ENCODE peak calls at places on chromosomes 5 and 9, in five cellular contexts. P is NCI-H1694, A is tibial artery, M is adipocyte, U is islet precursor cell. X is an unnamed sample.

GRCh38 chr5:86837610-86838009 is 219.9 kb downstream of the COX7C start:
- DNase-seq in P (no peak), M (no peak), U (no peak), A (no peak), X (no peak)

GRCh38 chr9:77427256-77427927 is 220.7 kb downstream of the GNA14 start:
- DNase-seq in U (no peak), A (no peak), M (no peak), P (no peak), X (no peak)

GRCh38 chr5:140575309-140575708 is 10.7 kb downstream of the SLC35A4 start:
- DNase-seq in M (peak), U (no peak), P (no peak), A (peak), X (peak)

GRCh38 chr5:93156566-93156965 is 424.5 kb downstream of the NR2F1-AS1 start:
- DNase-seq in M (no peak), A (no peak), U (no peak), P (no peak), X (no peak)

GRCh38 chr5:69467442-69468225 is 25.0 kb upstream of the OCLN start:
- DNase-seq in U (no peak), M (no peak), A (no peak), P (no peak), X (no peak)

GRCh38 chr5:43037929-43038510 is 2.1 kb downstream of the ANXA2R start:
- DNase-seq in U (no peak), M (peak), A (no peak), P (no peak), X (peak)

GRCh38 chr5:74865293-74865798 is 841 bp downstream of the FAM169A start:
- DNase-seq in A (no peak), U (no peak), P (no peak), M (no peak), X (no peak)

GRCh38 chr5:159340511-159340910 is 10.2 kb upstream of the IL12B start:
- DNase-seq in U (no peak), P (no peak), M (no peak), A (no peak), X (no peak)

GRCh38 chr9:95874303-95874988 is 1.0 kb upstream of the ERCC6L2 start:
- DNase-seq in M (peak), U (no peak), P (no peak), A (no peak), X (peak)

GRCh38 chr9:138060365-138060764 is 182.8 kb downstream of the CACNA1B start:
- DNase-seq in A (no peak), P (no peak), M (no peak), U (no peak), X (no peak)

GRCh38 chr9:95132406-95133350 is 184.8 kb downstream of the FANCC start:
- DNase-seq in P (no peak), U (peak), A (no peak), M (peak), X (no peak)

GRCh38 chr9:98707158-98708102 is 1.3 kb downstream of the GABBR2 start:
- DNase-seq in U (peak), A (no peak), M (peak), P (peak), X (peak)

GRCh38 chr5:89034588-89034987 is 151.6 kb upstream of the MEF2C start:
- DNase-seq in U (no peak), M (peak), P (no peak), A (no peak), X (peak)

GRCh38 chr9:19946446-19947109 is 157.7 kb upstream of the SLC24A2 start:
- DNase-seq in U (peak), P (peak), M (peak), A (no peak), X (peak)

GRCh38 chr9:37414503-37414943 is 8.0 kb upstream of the GRHPR start:
- DNase-seq in M (no peak), P (no peak), A (no peak), U (no peak), X (no peak)

GRCh38 chr5:83388608-83389007 is 82.9 kb upstream of the VCAN start:
- DNase-seq in P (no peak), A (no peak), M (peak), U (no peak), X (peak)

GRCh38 chr9:123073991-123074422 is 40.5 kb downstream of the GPR21 start:
- DNase-seq in U (no peak), A (no peak), P (no peak), M (peak), X (peak)

GRCh38 chr9:136339173-136339957 is 12.0 kb downstream of the GPSM1 start:
- DNase-seq in P (no peak), U (peak), A (peak), M (peak), X (peak)

GRCh38 chr5:159022178-159022556 is 77.5 kb downstream of the EBF1 start:
- DNase-seq in P (no peak), U (peak), M (no peak), A (peak), X (peak)

GRCh38 chr5:112811023-112811422 is 50.1 kb upstream of the SRP19 start:
- DNase-seq in A (no peak), P (no peak), U (no peak), M (no peak), X (no peak)

GRCh38 chr5:155631116-155631515 is 617.6 kb downstream of the KIF4B start:
- DNase-seq in P (peak), M (peak), U (peak), A (no peak), X (no peak)

GRCh38 chr9:14326264-14326826 is 12.4 kb upstream of the NFIB start:
- DNase-seq in A (no peak), P (peak), U (no peak), M (peak), X (peak)

GRCh38 chr5:178940569-178941360 is at the start of gene ZNF454:
- DNase-seq in U (no peak), A (peak), M (peak), P (no peak), X (peak)

GRCh38 chr9:97501972-97502221 is 431 bp downstream of the TMOD1 start:
- DNase-seq in P (no peak), U (no peak), M (no peak), A (no peak), X (no peak)